ENCODE peak calls at places on chromosomes 3 and 15, in ten cellular contexts. U is MM.1S, N is HCT116, M is GM23248, Z is hepatocyte, K is OCI-LY7, W is PC-3, J is PC-9, A is SK-N-SH, V is Karpas-422. P is an unnamed sample.

GRCh38 chr15:58864602-58865419 is 68.7 kb downstream of the SLTM start:
- DNase-seq in W (no peak), V (no peak), N (no peak), A (peak; percentile 27), K (no peak), U (no peak), Z (peak; percentile 56), J (peak; percentile 54), M (peak; percentile 56), P (peak; percentile 80)

GRCh38 chr3:167941234-167941995 is 154.3 kb downstream of the GOLIM4 start:
- DNase-seq in M (peak; percentile 83), Z (peak; percentile 47), U (no peak), A (no peak), W (peak; percentile 47), J (peak; percentile 12), V (no peak), N (no peak), K (no peak), P (no peak)

GRCh38 chr15:57923311-57923710 is 142.2 kb downstream of the ALDH1A2 start:
- DNase-seq in V (no peak), K (no peak), J (no peak), W (no peak), M (peak; percentile 9), N (no peak), U (no peak), A (no peak), Z (no peak), P (no peak)

GRCh38 chr3:12158387-12159226 is at the start of gene TIMP4:
- DNase-seq in A (no peak), Z (peak; percentile 72), J (peak; percentile 76), N (no peak), K (no peak), M (peak; percentile 68), U (no peak), W (peak; percentile 27), V (no peak), P (peak; percentile 68)

GRCh38 chr3:131396170-131396569 is 14.6 kb downstream of the NUDT16 start:
- DNase-seq in U (no peak), Z (no peak), K (no peak), M (peak; percentile 46), A (no peak), J (no peak), V (peak; percentile 26), N (no peak), W (no peak), P (no peak)

GRCh38 chr3:124108446-124108845 is 116.5 kb upstream of the ROPN1 start:
- DNase-seq in J (no peak), M (no peak), N (no peak), U (no peak), K (no peak), A (no peak), W (no peak), Z (no peak), V (no peak), P (no peak)

GRCh38 chr15:100786139-100786531 is 93.5 kb upstream of the ALDH1A3 start:
- DNase-seq in N (no peak), V (no peak), W (no peak), Z (no peak), U (no peak), A (no peak), J (no peak), M (no peak), K (no peak), P (no peak)

GRCh38 chr3:159763466-159764210 is 225.0 kb upstream of the IL12A start:
- DNase-seq in K (no peak), U (peak; percentile 83), W (peak; percentile 91), N (peak; percentile 71), J (peak; percentile 98), Z (peak; percentile 88), M (peak; percentile 94), A (peak; percentile 87), V (no peak), P (peak; percentile 90)

GRCh38 chr3:157087398-157088132 is 72.4 kb downstream of the CCNL1 start:
- DNase-seq in W (peak; percentile 91), V (no peak), Z (no peak), A (no peak), N (peak; percentile 23), M (peak; percentile 42), U (peak; percentile 70), J (peak; percentile 46), K (no peak), P (no peak)

GRCh38 chr3:2838533-2839157 is 271.5 kb downstream of the IL5RA start:
- DNase-seq in V (peak; percentile 56), Z (no peak), U (no peak), A (peak; percentile 20), M (no peak), N (no peak), J (no peak), K (no peak), W (no peak), P (no peak)

GRCh38 chr15:70238917-70239316 is 141.2 kb upstream of the TLE3 start:
- DNase-seq in N (no peak), A (no peak), W (no peak), Z (no peak), K (no peak), V (no peak), M (no peak), J (no peak), U (no peak), P (no peak)

GRCh38 chr3:107525101-107525953 is 2.6 kb downstream of the BBX start:
- DNase-seq in A (peak; percentile 55), J (peak; percentile 56), K (peak; percentile 26), W (peak; percentile 27), Z (peak; percentile 31), N (no peak), M (peak; percentile 67), V (peak; percentile 71), U (peak; percentile 9), P (peak; percentile 52)
- H3K9me2 ChIP-seq in A (no peaks in the 10 kb centered on the region), J (no peaks in the 10 kb centered on the region), K (no peaks in the 10 kb centered on the region), W (no peaks in the 10 kb centered on the region), Z (no peaks in the 10 kb centered on the region), N (no peaks in the 10 kb centered on the region), M (no peaks in the 10 kb centered on the region), V (no peaks in the 10 kb centered on the region), U (no peaks in the 10 kb centered on the region), P (no peaks in the 10 kb centered on the region)

GRCh38 chr3:68904578-68904977 is 27.8 kb downstream of the TAFA4 start:
- DNase-seq in V (no peak), N (no peak), M (no peak), U (no peak), K (no peak), A (no peak), J (no peak), W (no peak), Z (no peak), P (no peak)
- H3K9me2 ChIP-seq in V (no peaks in the 10 kb centered on the region), N (no peaks in the 10 kb centered on the region), M (no peaks in the 10 kb centered on the region), U (no peaks in the 10 kb centered on the region), K (no peaks in the 10 kb centered on the region), A (no peaks in the 10 kb centered on the region), J (no peaks in the 10 kb centered on the region), W (no peaks in the 10 kb centered on the region), Z (no peaks in the 10 kb centered on the region), P (no peaks in the 10 kb centered on the region)

GRCh38 chr3:125115640-125116039 is 59.8 kb upstream of the HEG1 start:
- DNase-seq in M (peak; percentile 83), A (no peak), Z (no peak), J (peak; percentile 59), N (no peak), V (no peak), U (no peak), W (no peak), K (no peak), P (no peak)

GRCh38 chr3:125119752-125120369 is 64.1 kb upstream of the HEG1 start:
- DNase-seq in M (no peak), V (peak; percentile 86), U (no peak), Z (no peak), A (no peak), K (no peak), W (no peak), J (no peak), N (no peak), P (no peak)

GRCh38 chr3:125116311-125117069 is 60.7 kb upstream of the HEG1 start:
- DNase-seq in Z (peak; percentile 41), U (no peak), M (peak; percentile 92), A (no peak), K (no peak), V (peak; percentile 72), W (peak; percentile 74), J (peak; percentile 77), N (no peak), P (no peak)

GRCh38 chr3:125118600-125118999 is 62.8 kb upstream of the HEG1 start:
- DNase-seq in U (no peak), N (no peak), K (no peak), W (no peak), M (no peak), J (no peak), A (no peak), Z (no peak), V (no peak), P (no peak)

DNA sequence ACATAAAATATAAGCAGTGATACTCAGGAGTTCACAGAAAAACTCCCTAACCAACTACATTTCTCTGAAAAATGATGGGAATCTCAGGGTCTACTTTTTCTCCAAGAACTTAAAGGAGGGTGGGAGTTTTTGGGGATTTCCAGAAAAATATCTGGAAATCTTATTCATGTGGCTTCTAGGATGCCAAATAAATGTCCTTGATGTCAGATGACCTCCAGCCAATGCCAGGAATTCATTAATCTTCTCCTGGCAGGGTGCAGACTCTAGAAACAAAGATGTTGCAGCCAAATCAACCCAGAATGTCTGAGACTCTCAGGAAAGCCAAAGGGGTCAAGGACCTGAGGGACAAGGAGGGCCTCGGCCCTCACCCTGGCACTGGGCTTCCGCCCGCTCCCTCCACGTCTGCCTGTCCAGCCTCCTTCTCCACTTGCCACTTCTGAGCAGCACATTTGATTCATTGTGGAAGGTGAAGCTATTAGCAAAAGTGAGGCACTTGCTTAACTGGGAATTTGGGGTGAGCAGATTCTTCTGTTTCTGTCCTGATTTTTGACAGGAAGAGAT is 61.9 kb upstream of the HEG1 start:
- DNase-seq in Z (no peak), V (no peak), A (no peak), W (no peak), N (no peak), K (no peak), U (no peak), M (no peak), J (no peak), P (no peak)
- H3K9me2 ChIP-seq in Z (no peaks in the 10 kb centered on the region), V (no peaks in the 10 kb centered on the region), A (no peaks in the 10 kb centered on the region), W (no peaks in the 10 kb centered on the region), N (no peaks in the 10 kb centered on the region), K (no peaks in the 10 kb centered on the region), U (no peaks in the 10 kb centered on the region), M (no peaks in the 10 kb centered on the region), J (no peaks in the 10 kb centered on the region), P (no peaks in the 10 kb centered on the region)

GRCh38 chr3:101038880-101039279 is 45.7 kb upstream of the ABI3BP start:
- DNase-seq in W (peak; percentile 45), V (no peak), M (peak; percentile 50), Z (no peak), U (no peak), J (no peak), N (no peak), K (no peak), A (no peak), P (no peak)

GRCh38 chr3:101039285-101039684 is 46.1 kb upstream of the ABI3BP start:
- DNase-seq in A (no peak), K (no peak), M (peak; percentile 15), W (peak; percentile 47), Z (peak; percentile 28), J (no peak), V (no peak), U (no peak), N (no peak), P (no peak)

GRCh38 chr3:101037613-101038012 is 44.4 kb upstream of the ABI3BP start:
- DNase-seq in M (no peak), Z (no peak), V (no peak), U (no peak), W (no peak), K (no peak), A (no peak), N (no peak), J (no peak), P (no peak)

GRCh38 chr3:101036676-101037075 is 43.5 kb upstream of the ABI3BP start:
- DNase-seq in K (no peak), N (peak; percentile 2), V (no peak), Z (no peak), W (no peak), A (no peak), M (peak; percentile 48), U (no peak), J (no peak), P (no peak)

GRCh38 chr3:101038393-101038792 is 45.2 kb upstream of the ABI3BP start:
- DNase-seq in Z (no peak), N (no peak), A (no peak), V (no peak), W (no peak), U (peak; percentile 30), J (no peak), M (peak; percentile 44), K (no peak), P (no peak)
- H3K9me2 ChIP-seq in Z (no peaks in the 10 kb centered on the region), N (no peaks in the 10 kb centered on the region), A (no peaks in the 10 kb centered on the region), V (no peaks in the 10 kb centered on the region), W (no peaks in the 10 kb centered on the region), U (no peaks in the 10 kb centered on the region), J (no peaks in the 10 kb centered on the region), M (no peaks in the 10 kb centered on the region), K (no peaks in the 10 kb centered on the region), P (peaks cover 3% of the 10 kb centered on the region)